ENCODE peak calls at places on chromosomes 11 and 22, in seven cellular contexts. G is heart right ventricle, Z is bronchial epithelial cell, O is kidney epithelial cell, H is epithelial cell of esophagus, M is Calu3, T is IMR-90. A is an unnamed sample.

GRCh38 chr11:1652778-1653540 is 23.4 kb downstream of the KRTAP5-5 start:
- DNase-seq in G (peak), Z (no peak), O (no peak), H (peak), M (peak), T (peak), A (peak)

GRCh38 chr11:70415642-70416395 is 17.5 kb downstream of the CTTN start:
- DNase-seq in G (no peak), Z (no peak), O (no peak), H (no peak), M (no peak), T (peak), A (peak)

GRCh38 chr11:910589-911030 is at the start of gene CHID1:
- DNase-seq in G (peak), Z (peak), O (no peak), H (peak), M (peak), T (peak), A (peak)

GRCh38 chr11:650482-650881 is 13.4 kb downstream of the DRD4 start:
- DNase-seq in G (no peak), Z (no peak), O (no peak), H (no peak), M (no peak), T (peak), A (no peak)

GRCh38 chr22:28802595-28803087 is 2.3 kb upstream of the XBP1 start:
- DNase-seq in G (no peak), Z (no peak), O (no peak), H (no peak), M (no peak), T (no peak), A (no peak)

GRCh38 chr22:49566693-49567092 is 261.0 kb downstream of the BRD1 start:
- DNase-seq in G (no peak), Z (no peak), O (no peak), H (no peak), M (no peak), T (no peak), A (no peak)

GRCh38 chr22:36145881-36146280 is 14.7 kb downstream of the APOL3 start:
- DNase-seq in G (no peak), Z (no peak), O (no peak), H (no peak), M (no peak), T (no peak), A (no peak)

GRCh38 chr11:128492903-128493569 is 94.3 kb downstream of the ETS1 start:
- DNase-seq in G (no peak), Z (no peak), O (no peak), H (no peak), M (no peak), T (no peak), A (no peak)

GRCh38 chr11:33785609-33786008 is 11.3 kb upstream of the FBXO3 start:
- DNase-seq in G (no peak), Z (no peak), O (no peak), H (no peak), M (no peak), T (no peak), A (no peak)

GRCh38 chr11:120337896-120338840 is 2.0 kb downstream of the ARHGEF12 start:
- DNase-seq in G (no peak), Z (peak), O (no peak), H (peak), M (no peak), T (peak), A (peak)

GRCh38 chr11:92717240-92717639 is 252.2 kb upstream of the MTNR1B start:
- DNase-seq in G (no peak), Z (peak), O (no peak), H (peak), M (no peak), T (no peak), A (no peak)

GRCh38 chr22:37269930-37270678 is 12.2 kb upstream of the CYTH4 start:
- DNase-seq in G (no peak), Z (no peak), O (no peak), H (no peak), M (no peak), T (no peak), A (no peak)

GRCh38 chr11:19218216-19218615 is 16.4 kb upstream of the CSRP3 start:
- DNase-seq in G (no peak), Z (peak), O (no peak), H (peak), M (no peak), T (no peak), A (no peak)

GRCh38 chr11:65611758-65612603 is 2.0 kb downstream of the MAP3K11 start:
- DNase-seq in G (no peak), Z (no peak), O (no peak), H (no peak), M (no peak), T (peak), A (no peak)

GRCh38 chr11:65559951-65560537 is 1.9 kb upstream of the LTBP3 start:
- DNase-seq in G (no peak), Z (peak), O (no peak), H (peak), M (peak), T (peak), A (peak)

GRCh38 chr11:119536801-119537200 is 113.8 kb upstream of the THY1 start:
- DNase-seq in G (no peak), Z (no peak), O (no peak), H (no peak), M (no peak), T (no peak), A (no peak)

GRCh38 chr11:128181090-128181485 is 406.3 kb downstream of the ETS1 start:
- DNase-seq in G (no peak), Z (no peak), O (no peak), H (no peak), M (no peak), T (peak), A (no peak)

GRCh38 chr11:127000291-127000968 is at the start of gene KIRREL3:
- DNase-seq in G (peak), Z (no peak), O (no peak), H (no peak), M (no peak), T (peak), A (peak)

GRCh38 chr22:38110863-38111852 is 674 bp upstream of the BAIAP2L2 start:
- DNase-seq in G (no peak), Z (no peak), O (peak), H (peak), M (peak), T (no peak), A (no peak)

GRCh38 chr11:117985953-117986887 is at the start of gene IL10RA:
- DNase-seq in G (peak), Z (peak), O (no peak), H (peak), M (peak), T (peak), A (no peak)

GRCh38 chr11:122863704-122864326 is 18.7 kb upstream of the JHY start:
- DNase-seq in G (peak), Z (peak), O (no peak), H (peak), M (peak), T (peak), A (peak)

GRCh38 chr11:59266491-59266890 is 53.8 kb upstream of the MPEG1 start:
- DNase-seq in G (no peak), Z (peak), O (no peak), H (peak), M (no peak), T (no peak), A (no peak)

GRCh38 chr22:49282596-49282995 is 545.1 kb downstream of the BRD1 start:
- DNase-seq in G (no peak), Z (no peak), O (no peak), H (no peak), M (no peak), T (no peak), A (no peak)

GRCh38 chr11:2684581-2684980 is 15.2 kb downstream of the KCNQ1OT1 start:
- DNase-seq in G (no peak), Z (no peak), O (no peak), H (no peak), M (no peak), T (no peak), A (no peak)

GRCh38 chr11:1852885-1853284 is at the start of gene LSP1:
- DNase-seq in G (peak), Z (no peak), O (no peak), H (no peak), M (no peak), T (no peak), A (no peak)

DNA sequence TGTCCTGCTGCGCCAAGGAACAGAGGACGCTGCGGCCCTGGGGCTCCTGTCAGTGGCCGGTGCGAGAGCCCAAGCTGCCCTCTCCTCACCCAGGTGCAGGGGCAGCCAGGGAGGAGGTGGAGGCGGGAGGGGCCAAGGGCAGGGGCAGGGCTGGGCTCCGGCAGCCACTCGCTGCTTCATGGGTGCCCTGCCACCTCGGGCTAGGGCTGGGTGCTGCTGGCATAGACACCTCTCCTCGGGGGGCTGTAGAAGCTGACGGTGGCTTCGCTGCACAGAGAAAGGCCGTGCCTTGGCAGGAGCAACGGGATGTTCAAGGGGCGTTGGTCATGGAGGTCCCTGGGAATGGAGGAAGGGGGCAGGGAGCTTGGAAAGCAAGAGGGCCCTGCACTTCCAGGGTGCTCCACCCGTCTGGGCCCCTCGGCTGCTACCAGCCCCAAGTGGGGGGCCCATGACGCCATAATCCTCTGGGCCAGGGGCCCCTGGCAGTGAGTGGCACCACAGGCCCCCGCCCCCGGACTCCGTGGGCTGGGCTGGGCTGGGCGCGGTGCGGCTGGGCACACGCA is 1.6 kb upstream of the TBX1 start:
- DNase-seq in G (no peak), Z (no peak), O (no peak), H (no peak), M (no peak), T (no peak), A (no peak)
- TF ChIP-seq CTCF in G (no peak), Z (no peak), O (no peak), H (no peak), M (no peak), T (no peak), A (no peak)

GRCh38 chr22:40654522-40655167 is 18.1 kb upstream of the MRTFA start:
- DNase-seq in G (peak), Z (peak), O (no peak), H (peak), M (peak), T (peak), A (peak)
- TF ChIP-seq CTCF in G (peak), Z (peak), O (peak), H (peak), M (no peak), T (peak), A (peak)

DNA sequence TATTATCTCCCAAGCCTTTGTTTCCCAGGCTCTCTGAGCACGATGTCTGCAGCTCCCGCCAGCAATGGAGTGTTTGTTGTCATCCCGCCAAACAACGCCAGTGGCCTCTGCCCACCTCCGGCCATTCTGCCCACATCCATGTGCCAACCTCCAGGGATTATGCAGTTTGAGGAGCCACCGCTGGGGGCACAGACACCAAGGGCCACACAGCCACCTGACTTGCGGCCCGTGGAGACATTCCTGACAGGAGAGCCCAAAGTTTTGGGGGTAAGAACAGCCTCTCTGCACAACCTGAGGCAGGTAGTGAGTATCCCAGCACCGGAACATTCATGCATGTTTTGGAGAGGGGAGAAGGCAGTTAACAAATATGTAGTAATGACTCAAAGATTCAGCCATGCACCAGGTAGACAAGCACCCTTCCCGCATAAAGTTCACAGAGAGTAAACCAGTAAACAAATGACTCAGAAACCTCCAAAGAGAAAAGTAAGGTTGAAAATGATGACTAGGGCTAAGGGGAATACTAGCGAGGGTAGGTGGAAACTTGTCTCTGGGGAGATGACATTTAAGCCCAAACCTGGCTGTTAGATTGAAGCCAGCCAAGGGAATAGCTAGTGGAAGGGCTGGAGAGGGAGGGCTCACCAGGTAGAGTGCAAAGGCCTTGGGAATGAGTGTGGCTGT is 7.2 kb downstream of the MS4A15 start:
- DNase-seq in G (no peak), Z (no peak), O (no peak), H (no peak), M (no peak), T (no peak), A (no peak)
- TF ChIP-seq CTCF in G (no peak), Z (no peak), O (no peak), H (no peak), M (no peak), T (no peak), A (no peak)

GRCh38 chr11:4991066-4991465 is 3.6 kb upstream of the OR51L1 start:
- DNase-seq in G (no peak), Z (no peak), O (no peak), H (no peak), M (no peak), T (peak), A (no peak)
- TF ChIP-seq CTCF in G (no peak), Z (no peak), O (peak), H (no peak), M (no peak), T (peak), A (no peak)

DNA sequence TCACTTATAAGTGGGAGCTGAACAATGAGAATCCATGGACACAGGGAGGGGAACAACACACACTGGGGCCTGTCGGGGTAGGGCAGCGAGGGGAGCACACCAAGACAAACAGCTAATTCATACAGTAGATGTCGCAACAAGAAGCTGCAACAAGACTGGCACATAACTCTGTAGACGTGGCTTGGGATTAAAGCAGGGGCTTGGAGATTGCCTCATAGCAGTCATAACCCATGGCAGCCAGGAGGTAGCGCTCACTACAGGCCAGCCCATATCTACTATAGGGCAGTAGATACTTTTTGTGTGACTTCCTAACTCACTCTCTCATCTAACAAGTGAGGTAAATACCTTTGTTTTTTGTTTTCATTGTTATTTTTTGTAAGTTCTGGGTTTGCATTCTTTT is 1.7 kb upstream of the OR9G4 start:
- DNase-seq in G (no peak), Z (no peak), O (no peak), H (no peak), M (no peak), T (no peak), A (no peak)
- TF ChIP-seq CTCF in G (no peak), Z (no peak), O (no peak), H (no peak), M (no peak), T (no peak), A (no peak)

DNA sequence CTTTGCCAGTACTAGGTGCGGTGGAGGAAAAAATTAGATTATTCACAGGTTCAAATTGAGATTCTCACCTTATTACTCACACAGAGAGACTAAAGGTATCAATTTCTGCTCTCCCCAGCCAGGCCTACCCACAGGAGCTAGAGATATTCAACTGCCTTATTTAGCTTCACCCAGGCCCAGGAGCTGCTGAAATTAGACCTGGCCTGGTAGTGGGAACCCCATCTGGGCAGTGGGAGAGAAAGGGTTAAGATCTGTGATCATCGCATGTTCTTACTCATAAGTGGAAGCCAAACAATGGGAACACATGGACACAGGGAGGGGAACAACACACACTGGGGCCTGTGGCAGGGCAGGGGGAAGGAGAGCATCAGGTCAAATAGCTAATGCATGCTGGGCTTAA is 20.9 kb upstream of the MICAL2 start:
- DNase-seq in G (no peak), Z (peak), O (no peak), H (peak), M (no peak), T (peak), A (no peak)
- TF ChIP-seq CTCF in G (no peak), Z (no peak), O (no peak), H (no peak), M (no peak), T (no peak), A (no peak)